ENCODE peak calls at places on chromosomes 3 and 15, in seven cellular contexts. R is head of caudate nucleus; G is neural crest cell; C is activated CD4-positive, alpha-beta T cell treated with anti-CD3 and anti-CD28 coated beads, Interleukin-2, amount 10 ng/mL, durations not matched to agents 7 days and 5 days; N is mesenteric fat pad; T is caudate nucleus; K is vagina. O is an unnamed sample.

GRCh38 chr3:88203537-88204143 is 53.9 kb downstream of the C3orf38 start:
- DNase-seq in R (peak), G (peak), C (peak), N (no peak), T (peak), K (no peak), O (peak)

GRCh38 chr15:101188517-101189340 is 63.1 kb downstream of the CHSY1 start:
- DNase-seq in R (no peak), G (no peak), C (no peak), N (no peak), T (no peak), K (peak), O (no peak)

GRCh38 chr15:46091860-46092450 is 457.1 kb downstream of the SQOR start:
- DNase-seq in R (peak), G (peak), C (peak), N (no peak), T (no peak), K (no peak), O (peak)

GRCh38 chr15:29675791-29676301 is 146.4 kb downstream of the TJP1 start:
- DNase-seq in R (no peak), G (no peak), C (no peak), N (peak), T (no peak), K (peak), O (no peak)

GRCh38 chr3:5195605-5196004 is 8.1 kb downstream of the EDEM1 start:
- DNase-seq in R (peak), G (no peak), C (peak), N (no peak), T (no peak), K (no peak), O (no peak)

GRCh38 chr15:88049509-88049908 is 207.0 kb downstream of the NTRK3 start:
- DNase-seq in R (no peak), G (no peak), C (no peak), N (no peak), T (no peak), K (no peak), O (no peak)

GRCh38 chr3:183349421-183350157 is 78.8 kb downstream of the MCF2L2 start:
- DNase-seq in R (no peak), G (no peak), C (peak), N (no peak), T (no peak), K (no peak), O (no peak)

GRCh38 chr15:57595011-57595866 is 3.5 kb downstream of the MYZAP start:
- DNase-seq in R (no peak), G (no peak), C (no peak), N (no peak), T (no peak), K (no peak), O (no peak)

GRCh38 chr3:194328080-194328571 is 23.0 kb downstream of the CPN2 start:
- DNase-seq in R (no peak), G (no peak), C (peak), N (no peak), T (no peak), K (no peak), O (no peak)

GRCh38 chr15:62976301-62976842 is 66.2 kb upstream of the TPM1 start:
- DNase-seq in R (no peak), G (no peak), C (no peak), N (no peak), T (no peak), K (no peak), O (no peak)

GRCh38 chr3:186821429-186822367 is 15.4 kb upstream of the RFC4 start:
- DNase-seq in R (no peak), G (no peak), C (peak), N (no peak), T (no peak), K (no peak), O (peak)

GRCh38 chr3:12157026-12157425 is 1.7 kb downstream of the TIMP4 start:
- DNase-seq in R (no peak), G (no peak), C (no peak), N (no peak), T (no peak), K (no peak), O (no peak)

O was measured in midbrain.